ENCODE peak calls at places on chromosomes 2 and 18, in six cellular contexts. U, Z, M, W, L and J are unnamed samples.

GRCh38 chr2:31334311-31335026 is 80.1 kb downstream of the XDH start:
- DNase-seq in U (no peak), Z (no peak), M (no peak), W (no peak), L (peak), J (no peak)

GRCh38 chr2:11701831-11702301 is 31.9 kb upstream of the NTSR2 start:
- DNase-seq in U (no peak), Z (no peak), M (no peak), W (peak), L (no peak), J (peak)

GRCh38 chr2:231646471-231646870 is 53.8 kb downstream of the TEX44 start:
- DNase-seq in U (no peak), Z (no peak), M (no peak), W (no peak), L (no peak), J (no peak)

GRCh38 chr2:127022817-127023216 is 84.1 kb downstream of the BIN1 start:
- DNase-seq in U (peak), Z (no peak), M (no peak), W (no peak), L (peak), J (no peak)

GRCh38 chr2:239227661-239228371 is 173.0 kb downstream of the HDAC4 start:
- DNase-seq in U (no peak), Z (no peak), M (peak), W (no peak), L (no peak), J (no peak)

GRCh38 chr2:42118759-42119569 is 50.2 kb upstream of the EML4 start:
- DNase-seq in U (no peak), Z (no peak), M (no peak), W (no peak), L (no peak), J (no peak)

GRCh38 chr2:234970467-234970866 is 18.6 kb downstream of the SH3BP4 start:
- DNase-seq in U (no peak), Z (no peak), M (no peak), W (no peak), L (no peak), J (no peak)

GRCh38 chr2:85095094-85095493 is 38.1 kb upstream of the TCF7L1 start:
- DNase-seq in U (no peak), Z (no peak), M (no peak), W (no peak), L (no peak), J (no peak)

GRCh38 chr2:46002507-46002883 is 294.7 kb upstream of the EPAS1 start:
- DNase-seq in U (no peak), Z (peak), M (no peak), W (no peak), L (no peak), J (no peak)

GRCh38 chr18:36592282-36592681 is 236.5 kb downstream of the TPGS2 start:
- DNase-seq in U (no peak), Z (no peak), M (no peak), W (no peak), L (no peak), J (no peak)

GRCh38 chr18:79424008-79424565 is 28.4 kb downstream of the NFATC1 start:
- DNase-seq in U (peak), Z (no peak), M (no peak), W (no peak), L (no peak), J (no peak)

GRCh38 chr2:169300617-169301530 is 61.5 kb downstream of the LRP2 start:
- DNase-seq in U (no peak), Z (no peak), M (no peak), W (no peak), L (no peak), J (no peak)

GRCh38 chr2:160029270-160029628 is 33.2 kb downstream of the PLA2R1 start:
- DNase-seq in U (no peak), Z (no peak), M (no peak), W (no peak), L (no peak), J (no peak)

GRCh38 chr2:226256709-226257401 is 542.8 kb downstream of the IRS1 start:
- DNase-seq in U (no peak), Z (no peak), M (no peak), W (no peak), L (no peak), J (no peak)

GRCh38 chr2:3044587-3045317 is 332.9 kb downstream of the EIPR1 start:
- DNase-seq in U (no peak), Z (peak), M (no peak), W (no peak), L (no peak), J (no peak)

GRCh38 chr2:12684471-12684936 is 32.2 kb upstream of the TRIB2 start:
- DNase-seq in U (no peak), Z (no peak), M (no peak), W (no peak), L (no peak), J (no peak)

GRCh38 chr2:112140413-112140802 is 2.2 kb downstream of the FBLN7 start:
- DNase-seq in U (no peak), Z (no peak), M (no peak), W (no peak), L (no peak), J (no peak)

GRCh38 chr2:219737270-219737691 is 109.9 kb downstream of the SLC4A3 start:
- DNase-seq in U (no peak), Z (no peak), M (no peak), W (no peak), L (no peak), J (peak)

GRCh38 chr2:178365116-178365515 is 85.9 kb downstream of the PRKRA start:
- DNase-seq in U (no peak), Z (no peak), M (no peak), W (no peak), L (no peak), J (no peak)

GRCh38 chr2:178359192-178359912 is 91.6 kb downstream of the PRKRA start:
- DNase-seq in U (no peak), Z (no peak), M (no peak), W (no peak), L (no peak), J (no peak)

GRCh38 chr2:178361588-178361987 is 89.4 kb downstream of the PRKRA start:
- DNase-seq in U (no peak), Z (no peak), M (no peak), W (no peak), L (no peak), J (no peak)

GRCh38 chr2:178363252-178363651 is 87.7 kb downstream of the PRKRA start:
- DNase-seq in U (no peak), Z (peak), M (no peak), W (no peak), L (no peak), J (no peak)
- TF ChIP-seq GABPA in U (no peak), Z (no peak), M (no peak), W (no peak), L (no peak), J (no peak)

GRCh38 chr2:186991766-186992417 is 142.9 kb upstream of the ZSWIM2 start:
- DNase-seq in U (no peak), Z (no peak), M (no peak), W (no peak), L (no peak), J (no peak)
- TF ChIP-seq CTCF in U (no peak), Z (no peak), M (no peak), W (no peak), L (no peak), J (no peak)

GRCh38 chr2:161238559-161239415 is 69.4 kb upstream of the PSMD14 start:
- DNase-seq in U (no peak), Z (no peak), M (peak), W (no peak), L (peak), J (peak)
- TF ChIP-seq POLR2AphosphoS5 in U (no peak), Z (no peak), M (no peak), W (no peak), L (no peak), J (no peak)

DNA sequence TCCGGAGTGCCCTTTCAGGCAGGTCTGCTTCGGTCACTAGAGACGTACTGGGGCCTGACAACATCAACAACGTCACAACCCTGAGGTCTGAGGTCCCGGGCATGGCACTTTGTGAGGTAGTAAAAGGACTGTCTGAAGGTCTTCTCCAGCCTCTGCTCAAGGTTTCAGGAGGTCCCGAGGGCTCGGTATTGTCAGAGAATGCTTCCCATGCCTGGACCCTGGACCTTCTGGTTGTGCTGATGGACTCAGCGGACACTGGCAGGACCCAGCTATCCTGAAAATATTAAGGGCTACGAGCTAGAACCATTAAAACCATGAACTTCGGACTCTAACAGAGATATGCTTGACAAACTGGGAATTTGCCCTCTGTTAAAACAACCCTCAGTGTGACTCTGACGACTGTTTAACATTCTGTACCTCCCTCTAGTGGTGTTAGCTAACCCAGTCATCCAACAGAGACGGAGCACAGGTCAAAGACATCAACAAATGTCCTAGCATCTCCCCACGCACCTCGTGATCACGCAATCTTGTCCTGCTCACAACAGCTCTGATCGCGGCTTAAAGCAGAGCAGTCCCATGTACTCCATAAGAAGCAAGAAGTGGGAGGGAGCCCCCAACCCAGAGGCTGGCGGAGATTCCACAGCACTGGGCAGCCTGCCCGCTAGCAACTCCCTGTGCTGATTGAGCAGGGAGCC is 96.5 kb downstream of the CCDC93 start:
- DNase-seq in U (peak), Z (peak), M (no peak), W (no peak), L (no peak), J (no peak)
- TF ChIP-seq GABPA in U (no peak), Z (peak), M (no peak), W (no peak), L (no peak), J (no peak)